ENCODE peak calls at places on chromosomes 13 and 19, in six cellular contexts. One of them, this sample, is unnamed.

GRCh38 chr19:29366757-29367156 is 153.8 kb upstream of the UQCRFS1 start:
- DNase-seq in cardiac muscle cell: no peak
- DNase-seq in neural progenitor cell: no peak
- DNase-seq in thoracic aorta: no peak
- DNase-seq in stomach: no peak
- DNase-seq in coronary artery: no peak
- DNase-seq in this sample: no peak

GRCh38 chr19:45136507-45137178 is 24.1 kb downstream of the NKPD1 start:
- DNase-seq in neural progenitor cell: peak
- DNase-seq in cardiac muscle cell: no peak
- DNase-seq in stomach: no peak
- DNase-seq in coronary artery: no peak
- DNase-seq in thoracic aorta: no peak
- DNase-seq in this sample: peak

GRCh38 chr13:52348983-52349780 is 56.8 kb downstream of the THSD1 start:
- DNase-seq in stomach: no peak
- DNase-seq in neural progenitor cell: no peak
- DNase-seq in cardiac muscle cell: no peak
- DNase-seq in thoracic aorta: no peak
- DNase-seq in coronary artery: no peak
- DNase-seq in this sample: no peak

GRCh38 chr13:48575014-48575413 is 42.1 kb upstream of the RCBTB2 start:
- DNase-seq in stomach: no peak
- DNase-seq in cardiac muscle cell: no peak
- DNase-seq in thoracic aorta: no peak
- DNase-seq in coronary artery: no peak
- DNase-seq in neural progenitor cell: no peak
- DNase-seq in this sample: no peak

GRCh38 chr13:31775686-31776085 is 36.4 kb downstream of the RXFP2 start:
- DNase-seq in neural progenitor cell: no peak
- DNase-seq in coronary artery: peak
- DNase-seq in stomach: no peak
- DNase-seq in cardiac muscle cell: no peak
- DNase-seq in thoracic aorta: no peak
- DNase-seq in this sample: no peak

GRCh38 chr13:34128661-34129060 is 310.7 kb downstream of the RFC3 start:
- DNase-seq in thoracic aorta: no peak
- DNase-seq in cardiac muscle cell: no peak
- DNase-seq in neural progenitor cell: no peak
- DNase-seq in stomach: no peak
- DNase-seq in coronary artery: no peak
- DNase-seq in this sample: no peak

GRCh38 chr13:51456510-51456909 is 3.7 kb upstream of the INTS6 start:
- DNase-seq in stomach: no peak
- DNase-seq in neural progenitor cell: no peak
- DNase-seq in thoracic aorta: no peak
- DNase-seq in cardiac muscle cell: no peak
- DNase-seq in coronary artery: no peak
- DNase-seq in this sample: no peak

GRCh38 chr13:79491715-79492114 is 10.8 kb downstream of the NDFIP2 start:
- DNase-seq in stomach: no peak
- DNase-seq in neural progenitor cell: no peak
- DNase-seq in thoracic aorta: no peak
- DNase-seq in coronary artery: no peak
- DNase-seq in cardiac muscle cell: no peak
- DNase-seq in this sample: no peak

GRCh38 chr13:113145496-113145895 is 13.0 kb upstream of the PROZ start:
- DNase-seq in cardiac muscle cell: no peak
- DNase-seq in stomach: no peak
- DNase-seq in thoracic aorta: no peak
- DNase-seq in neural progenitor cell: no peak
- DNase-seq in coronary artery: no peak
- DNase-seq in this sample: no peak

GRCh38 chr13:47000166-47000565 is 103.3 kb upstream of the HTR2A start:
- DNase-seq in coronary artery: no peak
- DNase-seq in cardiac muscle cell: no peak
- DNase-seq in thoracic aorta: no peak
- DNase-seq in neural progenitor cell: no peak
- DNase-seq in stomach: no peak
- DNase-seq in this sample: no peak

GRCh38 chr13:48783181-48783630 is 129.5 kb downstream of the CYSLTR2 start:
- DNase-seq in thoracic aorta: peak
- DNase-seq in stomach: peak
- DNase-seq in cardiac muscle cell: no peak
- DNase-seq in neural progenitor cell: no peak
- DNase-seq in coronary artery: no peak
- DNase-seq in this sample: peak

GRCh38 chr13:59409651-59410200 is 754.0 kb downstream of the DIAPH3 start:
- DNase-seq in cardiac muscle cell: no peak
- DNase-seq in neural progenitor cell: peak
- DNase-seq in stomach: no peak
- DNase-seq in coronary artery: no peak
- DNase-seq in thoracic aorta: no peak
- DNase-seq in this sample: peak

GRCh38 chr13:111114362-111115050 is 604 bp upstream of the ARHGEF7 start:
- DNase-seq in cardiac muscle cell: peak
- DNase-seq in coronary artery: peak
- DNase-seq in neural progenitor cell: peak
- DNase-seq in stomach: no peak
- DNase-seq in thoracic aorta: peak
- DNase-seq in this sample: no peak

GRCh38 chr13:21242236-21242635 is 65.8 kb downstream of the MRPL57 start:
- DNase-seq in neural progenitor cell: peak
- DNase-seq in cardiac muscle cell: peak
- DNase-seq in stomach: no peak
- DNase-seq in coronary artery: no peak
- DNase-seq in thoracic aorta: no peak
- DNase-seq in this sample: peak

GRCh38 chr13:72804301-72804700 is 22.4 kb downstream of the PIBF1 start:
- DNase-seq in thoracic aorta: no peak
- DNase-seq in cardiac muscle cell: no peak
- DNase-seq in neural progenitor cell: no peak
- DNase-seq in stomach: no peak
- DNase-seq in coronary artery: no peak
- DNase-seq in this sample: no peak

GRCh38 chr13:70310720-70311119 is 202.5 kb upstream of the KLHL1 start:
- DNase-seq in neural progenitor cell: peak
- DNase-seq in coronary artery: no peak
- DNase-seq in stomach: peak
- DNase-seq in cardiac muscle cell: peak
- DNase-seq in thoracic aorta: no peak
- DNase-seq in this sample: peak

GRCh38 chr13:54750521-54750920 is 1721.9 kb downstream of the OLFM4 start:
- DNase-seq in stomach: no peak
- DNase-seq in neural progenitor cell: no peak
- DNase-seq in coronary artery: no peak
- DNase-seq in cardiac muscle cell: peak
- DNase-seq in thoracic aorta: no peak
- DNase-seq in this sample: peak

GRCh38 chr13:102993348-102993747 is 72.9 kb downstream of the SLC10A2 start:
- DNase-seq in neural progenitor cell: no peak
- DNase-seq in thoracic aorta: no peak
- DNase-seq in stomach: no peak
- DNase-seq in cardiac muscle cell: no peak
- DNase-seq in coronary artery: no peak
- DNase-seq in this sample: no peak

GRCh38 chr13:51729853-51730553 is 74.0 kb downstream of the DHRS12 start:
- DNase-seq in neural progenitor cell: no peak
- DNase-seq in thoracic aorta: peak
- DNase-seq in coronary artery: peak
- DNase-seq in cardiac muscle cell: no peak
- DNase-seq in stomach: no peak
- DNase-seq in this sample: peak

GRCh38 chr13:33862006-33862405 is 44.1 kb downstream of the RFC3 start:
- DNase-seq in thoracic aorta: no peak
- DNase-seq in neural progenitor cell: no peak
- DNase-seq in stomach: no peak
- DNase-seq in cardiac muscle cell: no peak
- DNase-seq in coronary artery: no peak
- DNase-seq in this sample: no peak

DNA sequence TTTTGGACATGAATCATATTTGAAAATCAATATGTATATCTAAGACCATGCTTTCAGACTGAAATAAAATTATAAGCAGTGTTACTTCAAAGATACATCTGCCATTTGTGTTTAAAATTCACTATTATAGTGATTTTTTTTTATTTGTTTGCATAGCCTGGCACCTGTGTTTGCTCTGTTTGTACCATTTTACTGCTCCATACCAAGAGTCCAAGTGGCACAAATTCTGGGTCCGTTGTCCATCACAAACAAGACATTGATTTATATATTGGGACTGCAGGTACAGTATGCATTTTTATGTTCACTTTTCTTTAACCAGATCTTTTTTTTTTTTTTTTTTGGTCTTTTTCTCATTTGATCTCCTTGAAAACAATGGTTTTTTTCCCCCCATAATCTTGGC is 6.7 kb upstream of the GPR183 start:
- DNase-seq in stomach: no peak
- DNase-seq in thoracic aorta: no peak
- DNase-seq in neural progenitor cell: no peak
- DNase-seq in coronary artery: no peak
- DNase-seq in cardiac muscle cell: no peak
- DNase-seq in this sample: no peak
- H3K27ac ChIP-seq in stomach: peak
- H3K27ac ChIP-seq in thoracic aorta: no peak
- H3K27ac ChIP-seq in neural progenitor cell: no peak
- H3K27ac ChIP-seq in coronary artery: no peak
- H3K27ac ChIP-seq in cardiac muscle cell: no peak
- H3K27ac ChIP-seq in this sample: no peak

DNA sequence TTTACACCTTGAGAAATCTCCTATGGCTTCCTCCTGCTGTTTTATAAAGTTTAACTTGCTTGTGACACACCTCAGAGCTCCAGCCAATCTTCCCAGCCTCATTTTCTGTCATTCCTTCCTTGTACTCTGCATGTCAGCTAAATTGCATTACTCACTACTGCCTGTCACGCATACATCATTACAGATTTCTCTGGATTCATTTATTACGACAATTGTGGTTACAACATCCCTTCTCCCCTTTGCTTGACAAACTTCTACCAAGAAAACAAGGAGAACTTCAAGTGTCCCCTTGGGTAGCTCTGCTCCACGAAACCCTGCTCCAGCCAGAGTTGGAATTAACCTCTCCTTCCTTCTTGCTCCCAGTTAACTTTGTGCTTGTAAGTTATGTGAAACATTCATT is 22.0 kb upstream of the GPR18 start:
- DNase-seq in cardiac muscle cell: no peak
- DNase-seq in thoracic aorta: no peak
- DNase-seq in stomach: no peak
- DNase-seq in neural progenitor cell: no peak
- DNase-seq in coronary artery: no peak
- DNase-seq in this sample: no peak
- H3K27ac ChIP-seq in cardiac muscle cell: no peak
- H3K27ac ChIP-seq in thoracic aorta: no peak
- H3K27ac ChIP-seq in stomach: no peak
- H3K27ac ChIP-seq in neural progenitor cell: no peak
- H3K27ac ChIP-seq in coronary artery: no peak
- H3K27ac ChIP-seq in this sample: no peak

GRCh38 chr13:98542568-98543379 is 34.1 kb downstream of the STK24 start:
- DNase-seq in neural progenitor cell: no peak
- DNase-seq in stomach: no peak
- DNase-seq in cardiac muscle cell: no peak
- DNase-seq in thoracic aorta: no peak
- DNase-seq in coronary artery: no peak
- DNase-seq in this sample: no peak
- H3K27ac ChIP-seq in neural progenitor cell: no peak
- H3K27ac ChIP-seq in stomach: peak
- H3K27ac ChIP-seq in cardiac muscle cell: peak
- H3K27ac ChIP-seq in thoracic aorta: no peak
- H3K27ac ChIP-seq in coronary artery: no peak
- H3K27ac ChIP-seq in this sample: no peak

GRCh38 chr19:39129116-39129515 is 3.5 kb downstream of the PAK4 start:
- DNase-seq in stomach: no peak
- DNase-seq in cardiac muscle cell: no peak
- DNase-seq in neural progenitor cell: no peak
- DNase-seq in coronary artery: no peak
- DNase-seq in thoracic aorta: no peak
- DNase-seq in this sample: no peak

GRCh38 chr19:39127812-39128510 is 2.4 kb downstream of the PAK4 start:
- DNase-seq in thoracic aorta: no peak
- DNase-seq in stomach: peak
- DNase-seq in neural progenitor cell: no peak
- DNase-seq in coronary artery: no peak
- DNase-seq in cardiac muscle cell: no peak
- DNase-seq in this sample: no peak

GRCh38 chr19:39130337-39131254 is 5.0 kb downstream of the PAK4 start:
- DNase-seq in thoracic aorta: no peak
- DNase-seq in neural progenitor cell: no peak
- DNase-seq in coronary artery: no peak
- DNase-seq in stomach: no peak
- DNase-seq in cardiac muscle cell: no peak
- DNase-seq in this sample: no peak

GRCh38 chr19:39126593-39127187 is 1.1 kb downstream of the PAK4 start:
- DNase-seq in cardiac muscle cell: no peak
- DNase-seq in thoracic aorta: no peak
- DNase-seq in neural progenitor cell: peak
- DNase-seq in coronary artery: peak
- DNase-seq in stomach: peak
- DNase-seq in this sample: no peak

GRCh38 chr19:39128511-39129079 is 3.0 kb downstream of the PAK4 start:
- DNase-seq in thoracic aorta: no peak
- DNase-seq in coronary artery: no peak
- DNase-seq in stomach: no peak
- DNase-seq in neural progenitor cell: no peak
- DNase-seq in cardiac muscle cell: no peak
- DNase-seq in this sample: no peak
- H3K27ac ChIP-seq in thoracic aorta: no peak
- H3K27ac ChIP-seq in coronary artery: no peak
- H3K27ac ChIP-seq in stomach: peak
- H3K27ac ChIP-seq in neural progenitor cell: no peak
- H3K27ac ChIP-seq in cardiac muscle cell: no peak
- H3K27ac ChIP-seq in this sample: no peak

This sample was measured in SJCRH30.